ENCODE peak calls at places on chromosomes 1 and 21, in ten cellular contexts. X is CD8-positive, alpha-beta T cell; A is substantia nigra; G is EL; U is T47D; Y is neural progenitor cell; K is caudate nucleus; I is putamen; E is T-helper 17 cell; S is astrocyte of the cerebellum. P is an unnamed sample.

GRCh38 chr1:231807498-231807897 is 180.9 kb downstream of the DISC1 start:
- DNase-seq in X (no peak), A (no peak), G (no peak), U (no peak), Y (no peak), K (no peak), I (no peak), E (no peak), S (no peak), P (no peak)

GRCh38 chr21:25999935-26000582 is 170.5 kb downstream of the APP start:
- DNase-seq in X (no peak), A (no peak), G (no peak), U (no peak), Y (peak), K (no peak), I (no peak), E (no peak), S (no peak), P (peak)

GRCh38 chr1:185816460-185816859 is 82.3 kb downstream of the HMCN1 start:
- DNase-seq in X (no peak), A (no peak), G (peak), U (no peak), Y (no peak), K (no peak), I (no peak), E (no peak), S (no peak), P (no peak)

GRCh38 chr21:16420086-16420724 is 690.4 kb downstream of the USP25 start:
- DNase-seq in X (no peak), A (no peak), G (peak), U (peak), Y (no peak), K (no peak), I (peak), E (no peak), S (peak), P (no peak)

GRCh38 chr1:20083178-20083944 is 13.4 kb downstream of the PLA2G5 start:
- DNase-seq in X (no peak), A (no peak), G (no peak), U (no peak), Y (no peak), K (no peak), I (no peak), E (no peak), S (no peak), P (no peak)

GRCh38 chr21:41956926-41957729 is 3.3 kb upstream of the C2CD2 start:
- DNase-seq in X (no peak), A (no peak), G (peak), U (peak), Y (no peak), K (no peak), I (no peak), E (no peak), S (no peak), P (no peak)

GRCh38 chr1:115669002-115669673 is 27.4 kb downstream of the VANGL1 start:
- DNase-seq in X (no peak), A (no peak), G (peak), U (peak), Y (no peak), K (no peak), I (no peak), E (no peak), S (peak), P (no peak)

GRCh38 chr1:155003766-155004351 is 1.3 kb downstream of the ZBTB7B start:
- DNase-seq in X (no peak), A (peak), G (peak), U (peak), Y (peak), K (no peak), I (peak), E (no peak), S (no peak), P (no peak)

GRCh38 chr1:193104496-193104905 is 713 bp downstream of the GLRX2 start:
- DNase-seq in X (no peak), A (peak), G (peak), U (peak), Y (peak), K (no peak), I (peak), E (peak), S (peak), P (no peak)

GRCh38 chr1:86703696-86704455 is 500 bp upstream of the SH3GLB1 start:
- DNase-seq in X (no peak), A (peak), G (peak), U (peak), Y (peak), K (peak), I (peak), E (no peak), S (no peak), P (no peak)

GRCh38 chr1:205749094-205749825 is 722 bp downstream of the NUCKS1 start:
- DNase-seq in X (peak), A (peak), G (peak), U (peak), Y (peak), K (peak), I (peak), E (peak), S (peak), P (peak)

GRCh38 chr1:212980123-212980800 is 29.9 kb downstream of the VASH2 start:
- DNase-seq in X (no peak), A (no peak), G (peak), U (peak), Y (peak), K (no peak), I (no peak), E (no peak), S (peak), P (no peak)

GRCh38 chr1:42043182-42043581 is 110.0 kb upstream of the GUCA2B start:
- DNase-seq in X (no peak), A (no peak), G (no peak), U (no peak), Y (no peak), K (no peak), I (no peak), E (no peak), S (no peak), P (no peak)

GRCh38 chr1:53593758-53594380 is 134.7 kb downstream of the DMRTB1 start:
- DNase-seq in X (no peak), A (no peak), G (no peak), U (no peak), Y (peak), K (no peak), I (no peak), E (no peak), S (no peak), P (no peak)

GRCh38 chr1:164184273-164184672 is 374.7 kb upstream of the PBX1 start:
- DNase-seq in X (no peak), A (no peak), G (no peak), U (peak), Y (no peak), K (no peak), I (no peak), E (no peak), S (no peak), P (no peak)

GRCh38 chr1:19392221-19392620 is 80.1 kb downstream of the SLC66A1 start:
- DNase-seq in X (no peak), A (no peak), G (no peak), U (no peak), Y (no peak), K (no peak), I (no peak), E (no peak), S (no peak), P (no peak)

GRCh38 chr1:234713440-234713839 is 103.5 kb upstream of the IRF2BP2 start:
- DNase-seq in X (no peak), A (no peak), G (no peak), U (no peak), Y (no peak), K (no peak), I (no peak), E (no peak), S (no peak), P (no peak)

GRCh38 chr1:81703352-81703735 is 97.4 kb upstream of the ADGRL2 start:
- DNase-seq in X (no peak), A (no peak), G (peak), U (no peak), Y (no peak), K (no peak), I (no peak), E (no peak), S (peak), P (no peak)

GRCh38 chr1:232744847-232745246 is 60.4 kb upstream of the MAP10 start:
- DNase-seq in X (no peak), A (no peak), G (no peak), U (no peak), Y (no peak), K (no peak), I (no peak), E (no peak), S (no peak), P (no peak)

GRCh38 chr21:41251961-41252642 is 64.5 kb upstream of the FAM3B start:
- DNase-seq in X (no peak), A (no peak), G (peak), U (no peak), Y (no peak), K (no peak), I (no peak), E (no peak), S (peak), P (no peak)

GRCh38 chr1:33159577-33159976 is 22.3 kb downstream of the TRIM62 start:
- DNase-seq in X (no peak), A (no peak), G (no peak), U (no peak), Y (no peak), K (no peak), I (no peak), E (no peak), S (no peak), P (no peak)

GRCh38 chr21:18801468-18801867 is 397.9 kb upstream of the TMPRSS15 start:
- DNase-seq in X (no peak), A (no peak), G (no peak), U (peak), Y (no peak), K (no peak), I (no peak), E (no peak), S (peak), P (no peak)

GRCh38 chr1:193700710-193701355 is 514.4 kb upstream of the B3GALT2 start:
- DNase-seq in X (no peak), A (no peak), G (peak), U (no peak), Y (no peak), K (no peak), I (no peak), E (no peak), S (peak), P (no peak)

GRCh38 chr1:192657760-192658159 is 21.8 kb downstream of the RGS13 start:
- DNase-seq in X (no peak), A (no peak), G (no peak), U (no peak), Y (no peak), K (no peak), I (no peak), E (no peak), S (no peak), P (no peak)

GRCh38 chr1:232635778-232636356 is 5.9 kb upstream of the SIPA1L2 start:
- DNase-seq in X (no peak), A (no peak), G (peak), U (peak), Y (peak), K (no peak), I (no peak), E (no peak), S (peak), P (no peak)

GRCh38 chr1:77636864-77637263 is 45.6 kb downstream of the ZZZ3 start:
- DNase-seq in X (no peak), A (no peak), G (no peak), U (no peak), Y (no peak), K (no peak), I (no peak), E (no peak), S (no peak), P (no peak)

GRCh38 chr1:10975567-10976326 is 36.7 kb upstream of the TARDBP start:
- DNase-seq in X (no peak), A (no peak), G (peak), U (peak), Y (peak), K (no peak), I (no peak), E (no peak), S (peak), P (no peak)

GRCh38 chr1:58874757-58875755 is 91.2 kb upstream of the JUN start:
- DNase-seq in X (no peak), A (no peak), G (no peak), U (no peak), Y (peak), K (peak), I (peak), E (no peak), S (peak), P (no peak)

GRCh38 chr21:14366998-14367397 is 15.9 kb downstream of the HSPA13 start:
- DNase-seq in X (no peak), A (no peak), G (no peak), U (no peak), Y (no peak), K (no peak), I (no peak), E (no peak), S (no peak), P (no peak)

GRCh38 chr1:9238550-9238949 is 4.0 kb downstream of the H6PD start:
- DNase-seq in X (no peak), A (no peak), G (no peak), U (no peak), Y (no peak), K (no peak), I (no peak), E (no peak), S (no peak), P (no peak)

GRCh38 chr1:26278835-26279597 is 870 bp upstream of the SH3BGRL3 start:
- DNase-seq in X (no peak), A (no peak), G (peak), U (no peak), Y (peak), K (no peak), I (no peak), E (no peak), S (no peak), P (no peak)

GRCh38 chr1:10635992-10636391 is 160.5 kb downstream of the CASZ1 start:
- DNase-seq in X (no peak), A (no peak), G (no peak), U (peak), Y (no peak), K (no peak), I (no peak), E (no peak), S (no peak), P (no peak)

GRCh38 chr1:66231162-66232077 is 302.5 kb upstream of the SGIP1 start:
- DNase-seq in X (no peak), A (no peak), G (peak), U (no peak), Y (no peak), K (no peak), I (no peak), E (no peak), S (no peak), P (no peak)

GRCh38 chr1:157993179-157994080 is at the start of gene KIRREL1:
- DNase-seq in X (no peak), A (no peak), G (peak), U (peak), Y (peak), K (no peak), I (no peak), E (no peak), S (no peak), P (no peak)

GRCh38 chr1:21302747-21303715 is 12.8 kb upstream of the ECE1 start:
- DNase-seq in X (no peak), A (no peak), G (peak), U (no peak), Y (no peak), K (no peak), I (no peak), E (no peak), S (no peak), P (no peak)

GRCh38 chr1:25727819-25728286 is 72.1 kb upstream of the SELENON start:
- DNase-seq in X (no peak), A (no peak), G (no peak), U (no peak), Y (peak), K (no peak), I (peak), E (no peak), S (no peak), P (no peak)

GRCh38 chr1:2379733-2380404 is 11.5 kb downstream of the MORN1 start:
- DNase-seq in X (no peak), A (no peak), G (no peak), U (no peak), Y (no peak), K (no peak), I (no peak), E (no peak), S (no peak), P (no peak)